ENCODE peak calls at places on chromosomes 5 and 9, in ten cellular contexts. K, C, Z, M, X, V, L, P, A and O are unnamed samples.

GRCh38 chr9:137070906-137071275 is 534 bp upstream of the SAPCD2 start:
- DNase-seq in K (no peak), C (peak; percentile 81), Z (peak; percentile 64), M (no peak), X (no peak), V (no peak), L (no peak), P (no peak), A (no peak), O (no peak)

GRCh38 chr5:127406326-127407121 is 110.9 kb upstream of the PRRC1 start:
- DNase-seq in K (no peak), C (no peak), Z (no peak), M (no peak), X (no peak), V (no peak), L (no peak), P (no peak), A (no peak), O (no peak)

GRCh38 chr5:159017787-159018186 is 81.9 kb downstream of the EBF1 start:
- DNase-seq in K (peak; percentile 70), C (peak; percentile 86), Z (no peak), M (peak; percentile 76), X (peak; percentile 39), V (peak; percentile 18), L (peak; percentile 7), P (no peak), A (no peak), O (peak; percentile 18)

GRCh38 chr5:170430871-170431437 is 41.8 kb upstream of the KCNMB1 start:
- DNase-seq in K (no peak), C (no peak), Z (no peak), M (no peak), X (no peak), V (no peak), L (no peak), P (no peak), A (no peak), O (no peak)

GRCh38 chr5:37272564-37272963 is 23.4 kb upstream of the CPLANE1 start:
- DNase-seq in K (no peak), C (no peak), Z (no peak), M (no peak), X (no peak), V (no peak), L (no peak), P (no peak), A (peak; percentile 59), O (no peak)

GRCh38 chr5:65925094-65925600 is 1.2 kb upstream of the ERBIN start:
- DNase-seq in K (no peak), C (peak; percentile 70), Z (peak; percentile 36), M (peak; percentile 65), X (peak; percentile 55), V (peak; percentile 67), L (peak; percentile 91), P (peak; percentile 88), A (peak; percentile 76), O (peak; percentile 42)

GRCh38 chr5:112594060-112594850 is 143.4 kb upstream of the APC start:
- DNase-seq in K (no peak), C (no peak), Z (no peak), M (no peak), X (no peak), V (no peak), L (no peak), P (no peak), A (no peak), O (no peak)

GRCh38 chr5:140317859-140318258 is 15.0 kb upstream of the PFDN1 start:
- DNase-seq in K (no peak), C (no peak), Z (no peak), M (no peak), X (no peak), V (no peak), L (no peak), P (no peak), A (no peak), O (no peak)

GRCh38 chr5:17343675-17344074 is 126.2 kb downstream of the BASP1 start:
- DNase-seq in K (no peak), C (no peak), Z (no peak), M (no peak), X (no peak), V (no peak), L (no peak), P (no peak), A (no peak), O (no peak)

GRCh38 chr9:69421908-69422801 is 97.1 kb downstream of the ENTREP1 start:
- DNase-seq in K (peak; percentile 56), C (peak; percentile 60), Z (peak; percentile 48), M (peak; percentile 56), X (peak; percentile 58), V (peak; percentile 52), L (no peak), P (no peak), A (peak; percentile 56), O (peak; percentile 32)

GRCh38 chr9:7691909-7692308 is 107.7 kb downstream of the DMAC1 start:
- DNase-seq in K (no peak), C (no peak), Z (no peak), M (no peak), X (no peak), V (no peak), L (no peak), P (no peak), A (no peak), O (no peak)

GRCh38 chr5:112921031-112921832 is 795 bp downstream of the REEP5 start:
- DNase-seq in K (peak; percentile 81), C (peak; percentile 74), Z (peak; percentile 51), M (peak; percentile 57), X (peak; percentile 31), V (peak; percentile 65), L (peak; percentile 93), P (peak; percentile 84), A (peak; percentile 73), O (peak; percentile 52)

GRCh38 chr5:133523921-133524320 is 88.4 kb downstream of the FSTL4 start:
- DNase-seq in K (no peak), C (no peak), Z (no peak), M (no peak), X (no peak), V (no peak), L (no peak), P (no peak), A (no peak), O (no peak)

GRCh38 chr5:77846422-77847128 is 70.4 kb upstream of the TBCA start:
- DNase-seq in K (no peak), C (no peak), Z (no peak), M (no peak), X (no peak), V (no peak), L (peak; percentile 73), P (no peak), A (no peak), O (no peak)

GRCh38 chr5:77420940-77421339 is 71.2 kb downstream of the WDR41 start:
- DNase-seq in K (no peak), C (no peak), Z (no peak), M (no peak), X (no peak), V (no peak), L (no peak), P (no peak), A (no peak), O (no peak)

GRCh38 chr5:157308826-157309465 is 43.0 kb downstream of the CYFIP2 start:
- DNase-seq in K (no peak), C (no peak), Z (no peak), M (no peak), X (no peak), V (no peak), L (no peak), P (no peak), A (no peak), O (no peak)

GRCh38 chr5:110258460-110258859 is 468.0 kb downstream of the TMEM232 start:
- DNase-seq in K (no peak), C (no peak), Z (no peak), M (no peak), X (no peak), V (no peak), L (no peak), P (no peak), A (no peak), O (no peak)

GRCh38 chr9:130039504-130040147 is 3.4 kb downstream of the FNBP1 start:
- DNase-seq in K (no peak), C (no peak), Z (no peak), M (no peak), X (no peak), V (no peak), L (no peak), P (no peak), A (no peak), O (no peak)
- TF ChIP-seq CTCF in K (no peak), C (no peak), Z (peak; percentile 19), M (no peak), X (no peak), V (no peak), L (no peak), P (no peak), A (no peak), O (no peak)

GRCh38 chr5:150640311-150641005 is at the start of gene SYNPO:
- DNase-seq in K (peak; percentile 86), C (peak; percentile 75), Z (peak; percentile 25), M (peak; percentile 94), X (peak; percentile 74), V (no peak), L (no peak), P (no peak), A (peak; percentile 53), O (peak; percentile 59)
- H3K4me1 ChIP-seq in K (peaks cover 57% of the 10 kb centered on the region), C (peaks cover 83% of the 10 kb centered on the region), Z (peaks cover 87% of the 10 kb centered on the region), M (peaks cover 43% of the 10 kb centered on the region), X (peaks cover 92% of the 10 kb centered on the region), V (peaks cover 99% of the 10 kb centered on the region), L (peaks cover 93% of the 10 kb centered on the region), P (peaks cover 95% of the 10 kb centered on the region), A (peaks cover 100% of the 10 kb centered on the region), O (peaks cover 96% of the 10 kb centered on the region)

DNA sequence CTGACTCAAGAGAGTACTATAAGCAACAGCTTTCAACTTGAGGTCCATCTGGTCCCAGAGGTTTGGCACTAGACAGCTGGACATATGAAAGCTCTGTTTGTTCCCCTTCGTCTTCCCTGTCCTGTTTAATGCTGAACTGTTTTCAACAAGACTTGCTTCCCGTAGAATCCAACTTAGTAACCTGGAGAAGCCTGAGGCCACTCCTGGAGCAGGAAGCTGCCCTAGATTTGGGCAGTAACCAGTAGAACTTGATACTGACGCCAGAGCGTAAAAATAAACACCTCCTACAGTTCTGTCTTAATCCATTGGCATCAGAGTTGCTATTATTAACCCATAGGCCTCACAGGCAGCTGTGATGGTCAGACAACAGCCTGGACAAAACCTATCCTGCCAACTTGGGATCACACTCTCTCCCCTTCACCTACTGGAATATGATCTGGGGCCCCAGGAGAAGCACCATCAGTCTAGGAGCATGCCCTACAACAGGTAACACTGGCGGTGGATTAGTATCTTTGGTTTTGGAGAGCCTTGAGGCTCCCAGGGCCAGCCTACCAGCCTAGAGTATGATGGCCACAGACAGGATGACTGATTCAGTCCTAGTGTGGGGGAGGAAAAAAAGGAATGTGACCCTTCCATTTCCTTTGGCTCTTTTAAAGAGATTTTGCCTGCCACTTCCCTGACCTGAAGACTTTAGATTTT is 29.2 kb downstream of the RUSC2 start:
- DNase-seq in K (no peak), C (peak; percentile 21), Z (no peak), M (no peak), X (no peak), V (no peak), L (no peak), P (no peak), A (no peak), O (peak; percentile 81)
- TF ChIP-seq POLR2A in K (no peak), C (no peak), Z (no peak), M (no peak), X (no peak), V (no peak), L (no peak), P (no peak), A (no peak), O (peak; percentile 48)

DNA sequence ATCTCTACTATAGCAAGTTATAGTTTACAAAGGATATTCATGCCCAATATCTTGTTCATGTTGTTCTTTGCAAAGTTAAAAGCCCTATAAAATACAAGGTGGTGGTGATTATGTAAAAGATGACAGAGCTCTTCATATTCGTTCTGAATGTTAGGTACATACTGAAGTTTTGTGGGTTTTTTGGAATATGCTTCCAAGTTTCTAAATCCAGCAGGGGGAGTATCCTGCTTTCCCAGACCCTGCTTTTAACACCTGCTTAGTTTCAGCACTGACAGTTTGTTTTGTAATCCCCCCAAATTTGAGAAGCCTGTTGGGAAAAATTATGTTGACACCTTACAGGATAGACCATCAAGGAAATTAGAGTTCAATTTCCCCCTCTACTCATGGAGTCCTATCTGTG is 438.3 kb downstream of the SH3GL2 start:
- DNase-seq in K (no peak), C (no peak), Z (no peak), M (no peak), X (no peak), V (no peak), L (no peak), P (no peak), A (no peak), O (no peak)
- TF ChIP-seq CTCF in K (no peak), C (no peak), Z (no peak), M (no peak), X (no peak), V (no peak), L (no peak), P (no peak), A (no peak), O (no peak)